ENCODE peak calls at places on chromosomes 4 and X, in nine cellular contexts. H is lower lobe of right lung, I is body of pancreas, N is foreskin keratinocyte, D is progenitor cell of endocrine pancreas, U is mesothelial cell of epicardium, F is lower leg skin, T is cardiac muscle cell, V is upper lobe of right lung. J is an unnamed sample.

GRCh38 chrX:77743720-77744119 is 42.3 kb downstream of the ATRX start:
- DNase-seq in H (no peak), I (no peak), N (no peak), D (no peak), U (no peak), F (no peak), T (peak; percentile 0), V (no peak), J (no peak)

GRCh38 chrX:37796805-37797204 is 16.9 kb downstream of the CYBB start:
- DNase-seq in H (peak; percentile 51), I (peak; percentile 27), N (no peak), D (no peak), U (no peak), F (no peak), T (no peak), V (no peak), J (no peak)

GRCh38 chr4:25928956-25929336 is 14.9 kb downstream of the SMIM20 start:
- DNase-seq in H (no peak), I (peak; percentile 16), N (no peak), D (no peak), U (no peak), F (no peak), T (peak; percentile 64), V (no peak), J (no peak)

GRCh38 chr4:42395595-42395994 is 1.7 kb upstream of the SHISA3 start:
- DNase-seq in H (no peak), I (no peak), N (no peak), D (no peak), U (no peak), F (no peak), T (no peak), V (no peak), J (no peak)

GRCh38 chrX:155870958-155871357 is 10.2 kb upstream of the VAMP7 start:
- DNase-seq in H (no peak), I (no peak), N (no peak), D (no peak), U (no peak), F (no peak), T (no peak), V (no peak), J (no peak)

GRCh38 chrX:18877472-18877871 is 106.4 kb downstream of the PHKA2 start:
- DNase-seq in H (no peak), I (no peak), N (no peak), D (no peak), U (no peak), F (no peak), T (no peak), V (no peak), J (no peak)

GRCh38 chr4:158995040-158995439 is 107.8 kb upstream of the RAPGEF2 start:
- DNase-seq in H (no peak), I (no peak), N (no peak), D (no peak), U (no peak), F (no peak), T (no peak), V (no peak), J (no peak)

GRCh38 chrX:113305496-113305895 is 464.9 kb upstream of the AMOT start:
- DNase-seq in H (no peak), I (no peak), N (peak; percentile 25), D (no peak), U (no peak), F (no peak), T (no peak), V (no peak), J (no peak)

GRCh38 chr4:147207941-147208340 is 262.3 kb upstream of the TTC29 start:
- DNase-seq in H (no peak), I (no peak), N (no peak), D (no peak), U (no peak), F (no peak), T (no peak), V (no peak), J (no peak)

GRCh38 chr4:136687118-136687517 is 845.2 kb downstream of the PCDH18 start:
- DNase-seq in H (no peak), I (no peak), N (no peak), D (no peak), U (no peak), F (no peak), T (peak; percentile 6), V (no peak), J (no peak)

GRCh38 chr4:158964114-158964727 is 138.7 kb upstream of the RAPGEF2 start:
- DNase-seq in H (no peak), I (no peak), N (no peak), D (no peak), U (no peak), F (no peak), T (no peak), V (no peak), J (no peak)

GRCh38 chr4:145536044-145536443 is 54.4 kb downstream of the SMAD1 start:
- DNase-seq in H (no peak), I (no peak), N (no peak), D (no peak), U (no peak), F (no peak), T (peak; percentile 31), V (no peak), J (no peak)

GRCh38 chrX:150226223-150226965 is 136.7 kb upstream of the MAMLD1 start:
- DNase-seq in H (no peak), I (no peak), N (no peak), D (no peak), U (no peak), F (no peak), T (no peak), V (no peak), J (no peak)

GRCh38 chr4:24419147-24420034 is 165.0 kb downstream of the DHX15 start:
- DNase-seq in H (peak; percentile 76), I (peak; percentile 77), N (peak; percentile 52), D (peak; percentile 68), U (peak; percentile 87), F (peak; percentile 58), T (peak; percentile 78), V (peak; percentile 84), J (peak; percentile 84)

GRCh38 chr4:94352996-94353395 is 10.4 kb upstream of the HPGDS start:
- DNase-seq in H (no peak), I (no peak), N (no peak), D (no peak), U (no peak), F (no peak), T (peak; percentile 28), V (no peak), J (no peak)

GRCh38 chr4:94757192-94758140 is at the start of gene BMPR1B:
- DNase-seq in H (no peak), I (peak; percentile 19), N (peak; percentile 58), D (peak; percentile 39), U (peak; percentile 41), F (no peak), T (peak; percentile 70), V (no peak), J (peak; percentile 42)

GRCh38 chr4:107654694-107655093 is 65.3 kb downstream of the PAPSS1 start:
- DNase-seq in H (no peak), I (no peak), N (no peak), D (no peak), U (no peak), F (no peak), T (no peak), V (no peak), J (peak; percentile 3)

GRCh38 chr4:118288097-118288496 is 64.7 kb downstream of the PRSS12 start:
- DNase-seq in H (no peak), I (no peak), N (peak; percentile 72), D (no peak), U (no peak), F (no peak), T (no peak), V (no peak), J (no peak)

GRCh38 chr4:54067163-54067562 is 2.8 kb upstream of the CHIC2 start:
- DNase-seq in H (no peak), I (peak; percentile 21), N (peak; percentile 97), D (no peak), U (no peak), F (peak; percentile 87), T (peak; percentile 81), V (no peak), J (no peak)

DNA sequence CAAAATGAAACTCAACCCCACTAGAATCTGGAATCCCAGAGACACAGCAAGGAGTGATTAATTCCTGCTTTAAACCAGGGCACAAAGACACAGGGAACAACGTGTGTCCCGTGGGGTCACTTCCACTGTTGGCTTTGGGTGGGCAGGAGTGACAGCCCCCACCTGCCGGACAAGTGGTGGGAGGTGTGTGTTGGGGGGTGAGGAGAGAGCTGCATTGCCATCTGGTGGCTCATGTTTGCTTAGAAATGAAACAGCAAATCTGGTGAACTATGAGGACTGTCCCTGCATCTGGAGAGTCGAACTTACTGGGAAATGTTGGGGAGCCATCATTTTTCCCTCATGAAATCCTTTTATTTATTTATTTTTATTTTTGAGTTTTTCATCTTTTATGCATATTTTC is 75.9 kb upstream of the AFAP1 start:
- DNase-seq in H (no peak), I (no peak), N (no peak), D (no peak), U (no peak), F (no peak), T (peak; percentile 16), V (no peak), J (no peak)
- TF ChIP-seq CTCF in H (no peak), I (no peak), N (peak; percentile 51), D (peak; percentile 25), U (no peak), F (no peak), T (peak; percentile 46), V (peak; percentile 15), J (peak; percentile 23)

DNA sequence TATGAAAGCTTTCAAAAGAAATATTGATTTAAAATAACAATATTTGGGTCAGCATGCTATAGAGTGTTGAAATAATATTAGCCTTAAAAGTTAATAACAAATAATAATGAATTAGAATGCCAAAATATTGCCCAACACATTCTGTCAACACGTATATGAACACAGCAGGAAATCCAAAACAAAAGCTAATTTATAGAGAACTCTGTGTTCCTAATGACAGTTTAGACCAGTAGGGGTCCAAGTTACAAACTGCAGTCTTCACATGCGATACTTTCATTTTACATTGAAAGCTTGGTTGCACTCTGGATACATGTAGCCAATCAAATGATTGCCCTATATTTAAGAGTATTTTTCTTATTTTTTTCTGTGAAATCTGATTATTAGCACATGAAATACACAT is 274.4 kb downstream of the DCTD start:
- DNase-seq in H (no peak), I (no peak), N (no peak), D (no peak), U (no peak), F (no peak), T (peak; percentile 62), V (no peak), J (no peak)
- TF ChIP-seq CTCF in H (no peak), I (no peak), N (no peak), D (peak; percentile 32), U (no peak), F (no peak), T (peak; percentile 39), V (no peak), J (peak; percentile 46)

DNA sequence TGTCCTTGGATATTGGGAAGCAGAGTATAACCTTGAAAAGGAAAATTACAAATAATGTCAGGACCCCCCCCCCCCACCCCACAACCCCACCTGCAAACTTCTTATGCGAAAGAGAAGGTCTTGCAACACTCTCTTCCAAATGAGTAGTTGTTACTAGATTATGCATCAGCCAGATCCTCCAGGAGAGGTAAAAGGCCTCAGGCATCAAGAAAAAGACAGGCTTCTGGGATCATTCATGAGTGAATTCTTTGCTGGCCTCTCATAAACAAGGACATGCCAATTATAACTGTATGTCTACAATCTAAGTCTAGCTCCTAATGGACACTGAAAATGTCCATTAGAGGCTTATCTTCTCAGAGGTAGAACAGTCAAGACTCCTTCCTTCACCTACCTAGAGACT is 1443.3 kb downstream of the RAPGEF2 start:
- DNase-seq in H (no peak), I (no peak), N (peak; percentile 29), D (no peak), U (no peak), F (no peak), T (no peak), V (no peak), J (no peak)
- TF ChIP-seq CTCF in H (no peak), I (no peak), N (no peak), D (no peak), U (no peak), F (no peak), T (no peak), V (no peak), J (no peak)

GRCh38 chr4:121096629-121097028 is 24.3 kb upstream of the NDNF start:
- DNase-seq in H (no peak), I (no peak), N (peak; percentile 18), D (no peak), U (no peak), F (no peak), T (peak; percentile 58), V (no peak), J (no peak)
- TF ChIP-seq CTCF in H (peak; percentile 53), I (peak; percentile 10), N (peak; percentile 67), D (peak; percentile 71), U (peak; percentile 65), F (no peak), T (peak; percentile 49), V (peak; percentile 68), J (peak; percentile 84)

J was measured in neural crest cell.